ENCODE peak calls at places on chromosomes 1 and 21, in eight cellular contexts. One of them, this sample, is unnamed.

GRCh38 chr1:204263240-204263848 is 49.6 kb upstream of the GOLT1A start:
- DNase-seq in MM.1S: no peak
- DNase-seq in AG09309: no peak
- DNase-seq in PC-3: no peak
- DNase-seq in upper lobe of left lung: no peak
- DNase-seq in esophagus squamous epithelium: no peak
- DNase-seq in lower leg skin: no peak
- DNase-seq in cardiac fibroblast: no peak
- DNase-seq in this sample: no peak

GRCh38 chr1:204854286-204854685 is 16.4 kb upstream of the NFASC start:
- DNase-seq in MM.1S: no peak
- DNase-seq in AG09309: no peak
- DNase-seq in PC-3: no peak
- DNase-seq in upper lobe of left lung: no peak
- DNase-seq in esophagus squamous epithelium: no peak
- DNase-seq in lower leg skin: no peak
- DNase-seq in cardiac fibroblast: no peak
- DNase-seq in this sample: no peak

GRCh38 chr1:59769412-59770095 is 45.2 kb upstream of the HOOK1 start:
- DNase-seq in MM.1S: no peak
- DNase-seq in AG09309: no peak
- DNase-seq in PC-3: no peak
- DNase-seq in upper lobe of left lung: no peak
- DNase-seq in esophagus squamous epithelium: no peak
- DNase-seq in lower leg skin: no peak
- DNase-seq in cardiac fibroblast: no peak
- DNase-seq in this sample: no peak

GRCh38 chr1:94729287-94729686 is 90.9 kb upstream of the SLC44A3 start:
- DNase-seq in MM.1S: no peak
- DNase-seq in AG09309: peak
- DNase-seq in PC-3: peak
- DNase-seq in upper lobe of left lung: no peak
- DNase-seq in esophagus squamous epithelium: no peak
- DNase-seq in lower leg skin: no peak
- DNase-seq in cardiac fibroblast: peak
- DNase-seq in this sample: peak

GRCh38 chr1:88855986-88856385 is 35.4 kb downstream of the GTF2B start:
- DNase-seq in MM.1S: no peak
- DNase-seq in AG09309: no peak
- DNase-seq in PC-3: no peak
- DNase-seq in upper lobe of left lung: no peak
- DNase-seq in esophagus squamous epithelium: no peak
- DNase-seq in lower leg skin: no peak
- DNase-seq in cardiac fibroblast: peak
- DNase-seq in this sample: no peak

GRCh38 chr1:59194621-59195020 is 102.3 kb upstream of the FGGY start:
- DNase-seq in MM.1S: no peak
- DNase-seq in AG09309: no peak
- DNase-seq in PC-3: peak
- DNase-seq in upper lobe of left lung: no peak
- DNase-seq in esophagus squamous epithelium: no peak
- DNase-seq in lower leg skin: no peak
- DNase-seq in cardiac fibroblast: no peak
- DNase-seq in this sample: no peak

GRCh38 chr1:160373696-160374095 is 6.8 kb downstream of the NHLH1 start:
- DNase-seq in MM.1S: no peak
- DNase-seq in AG09309: no peak
- DNase-seq in PC-3: no peak
- DNase-seq in upper lobe of left lung: no peak
- DNase-seq in esophagus squamous epithelium: no peak
- DNase-seq in lower leg skin: no peak
- DNase-seq in cardiac fibroblast: no peak
- DNase-seq in this sample: no peak

GRCh38 chr1:212561501-212561931 is 47.0 kb upstream of the ATF3 start:
- DNase-seq in MM.1S: no peak
- DNase-seq in AG09309: no peak
- DNase-seq in PC-3: peak
- DNase-seq in upper lobe of left lung: no peak
- DNase-seq in esophagus squamous epithelium: no peak
- DNase-seq in lower leg skin: no peak
- DNase-seq in cardiac fibroblast: peak
- DNase-seq in this sample: peak

GRCh38 chr1:89085781-89086180 is 20.8 kb upstream of the GBP1 start:
- DNase-seq in MM.1S: peak
- DNase-seq in AG09309: no peak
- DNase-seq in PC-3: no peak
- DNase-seq in upper lobe of left lung: peak
- DNase-seq in esophagus squamous epithelium: no peak
- DNase-seq in lower leg skin: no peak
- DNase-seq in cardiac fibroblast: peak
- DNase-seq in this sample: peak

GRCh38 chr21:46603228-46603627 is 1.7 kb downstream of the S100B start:
- DNase-seq in MM.1S: no peak
- DNase-seq in AG09309: no peak
- DNase-seq in PC-3: peak
- DNase-seq in upper lobe of left lung: no peak
- DNase-seq in esophagus squamous epithelium: no peak
- DNase-seq in lower leg skin: no peak
- DNase-seq in cardiac fibroblast: no peak
- DNase-seq in this sample: peak

GRCh38 chr1:213507472-213508223 is 456.6 kb downstream of the RPS6KC1 start:
- DNase-seq in MM.1S: no peak
- DNase-seq in AG09309: no peak
- DNase-seq in PC-3: no peak
- DNase-seq in upper lobe of left lung: peak
- DNase-seq in esophagus squamous epithelium: no peak
- DNase-seq in lower leg skin: no peak
- DNase-seq in cardiac fibroblast: no peak
- DNase-seq in this sample: no peak

GRCh38 chr1:226763741-226764264 is 24.7 kb upstream of the ITPKB start:
- DNase-seq in MM.1S: peak
- DNase-seq in AG09309: peak
- DNase-seq in PC-3: peak
- DNase-seq in upper lobe of left lung: no peak
- DNase-seq in esophagus squamous epithelium: no peak
- DNase-seq in lower leg skin: no peak
- DNase-seq in cardiac fibroblast: peak
- DNase-seq in this sample: peak

GRCh38 chr1:192803501-192803900 is 5.3 kb upstream of the RGS2 start:
- DNase-seq in MM.1S: no peak
- DNase-seq in AG09309: no peak
- DNase-seq in PC-3: no peak
- DNase-seq in upper lobe of left lung: no peak
- DNase-seq in esophagus squamous epithelium: no peak
- DNase-seq in lower leg skin: no peak
- DNase-seq in cardiac fibroblast: no peak
- DNase-seq in this sample: no peak

GRCh38 chr1:245060684-245061374 is 94.0 kb upstream of the KIF26B start:
- DNase-seq in MM.1S: no peak
- DNase-seq in AG09309: no peak
- DNase-seq in PC-3: no peak
- DNase-seq in upper lobe of left lung: no peak
- DNase-seq in esophagus squamous epithelium: no peak
- DNase-seq in lower leg skin: no peak
- DNase-seq in cardiac fibroblast: peak
- DNase-seq in this sample: peak

GRCh38 chr1:159851386-159851785 is 11.1 kb downstream of the VSIG8 start:
- DNase-seq in MM.1S: peak
- DNase-seq in AG09309: no peak
- DNase-seq in PC-3: no peak
- DNase-seq in upper lobe of left lung: no peak
- DNase-seq in esophagus squamous epithelium: no peak
- DNase-seq in lower leg skin: no peak
- DNase-seq in cardiac fibroblast: no peak
- DNase-seq in this sample: no peak

DNA sequence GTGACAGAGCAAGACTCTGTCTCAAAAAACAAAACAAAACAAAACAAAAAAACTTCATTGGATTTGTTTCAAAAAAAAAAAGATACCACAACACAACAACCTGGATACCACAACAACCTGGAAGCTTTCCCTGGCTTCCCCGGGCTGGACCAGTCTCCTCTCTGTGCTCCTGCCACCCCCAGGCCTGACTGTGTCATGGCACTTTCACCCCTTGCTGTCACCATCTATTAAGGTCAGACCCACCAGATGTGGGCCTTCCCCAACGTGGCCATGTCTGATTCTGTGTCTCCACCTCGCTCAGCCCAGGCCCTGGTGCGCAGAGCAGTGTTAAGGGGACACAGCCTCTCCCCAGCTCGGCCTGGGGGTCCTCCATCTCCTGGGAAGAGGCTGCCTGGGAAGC is 28.3 kb upstream of the ACOT11 start:
- DNase-seq in MM.1S: no peak
- DNase-seq in AG09309: no peak
- DNase-seq in PC-3: no peak
- DNase-seq in upper lobe of left lung: no peak
- DNase-seq in esophagus squamous epithelium: no peak
- DNase-seq in lower leg skin: peak
- DNase-seq in cardiac fibroblast: no peak
- DNase-seq in this sample: no peak
- TF ChIP-seq CTCF in MM.1S: peak
- TF ChIP-seq CTCF in AG09309: no peak
- TF ChIP-seq CTCF in PC-3: peak
- TF ChIP-seq CTCF in upper lobe of left lung: no peak
- TF ChIP-seq CTCF in esophagus squamous epithelium: no peak
- TF ChIP-seq CTCF in lower leg skin: no peak
- TF ChIP-seq CTCF in cardiac fibroblast: no peak
- TF ChIP-seq CTCF in this sample: peak

DNA sequence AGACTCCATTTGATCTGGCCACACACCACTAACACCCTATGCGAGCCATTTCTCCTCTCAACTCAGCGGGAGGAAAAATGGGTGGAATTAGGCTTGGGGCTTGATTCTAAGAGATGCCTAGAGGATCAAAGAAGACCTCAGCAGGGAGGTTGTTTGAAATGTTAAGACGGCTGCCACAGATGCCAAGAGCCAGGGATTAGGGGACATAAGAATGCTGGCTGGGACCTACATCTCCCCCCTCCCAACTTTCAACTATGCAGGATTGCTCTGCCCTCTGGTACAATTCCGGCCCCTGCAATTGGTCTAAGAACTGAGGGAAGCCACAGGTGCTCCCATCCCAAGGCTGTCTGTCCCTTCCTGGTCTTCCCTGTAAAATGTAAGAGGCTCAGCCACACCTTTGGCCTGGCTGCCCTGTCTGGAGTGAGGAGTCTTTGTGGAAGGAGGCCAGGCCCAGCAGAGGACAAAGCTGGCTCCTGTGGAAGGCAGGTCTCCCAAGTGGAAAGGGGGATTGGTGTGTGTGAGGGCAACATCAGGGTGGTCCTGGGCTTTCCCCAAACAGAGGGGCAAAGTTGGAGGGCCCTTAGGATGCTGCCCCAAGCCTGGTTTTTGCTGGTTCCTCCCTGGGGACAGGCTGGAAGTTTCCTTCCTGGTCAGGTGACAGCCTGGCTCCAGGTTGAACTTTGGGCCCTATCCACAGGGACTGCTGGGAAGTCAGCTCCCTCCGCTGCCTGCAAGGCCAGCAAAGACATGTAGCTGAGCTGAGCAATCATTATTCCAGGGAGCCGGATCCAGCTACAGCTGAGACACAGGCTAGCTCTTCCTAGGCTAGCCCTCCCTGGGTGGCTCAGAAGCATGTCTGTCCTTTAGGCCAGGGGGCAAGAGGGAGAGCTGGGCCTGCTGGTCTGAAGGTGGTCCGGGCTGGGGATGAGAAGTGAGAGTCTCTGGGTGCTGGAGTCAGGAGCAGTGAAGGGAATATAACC is 34.5 kb upstream of the SYNC start:
- DNase-seq in MM.1S: no peak
- DNase-seq in AG09309: no peak
- DNase-seq in PC-3: no peak
- DNase-seq in upper lobe of left lung: no peak
- DNase-seq in esophagus squamous epithelium: no peak
- DNase-seq in lower leg skin: no peak
- DNase-seq in cardiac fibroblast: no peak
- DNase-seq in this sample: no peak
- H3K4me3 ChIP-seq in MM.1S: no peak
- H3K4me3 ChIP-seq in AG09309: no peak
- H3K4me3 ChIP-seq in PC-3: no peak
- H3K4me3 ChIP-seq in upper lobe of left lung: no peak
- H3K4me3 ChIP-seq in esophagus squamous epithelium: no peak
- H3K4me3 ChIP-seq in lower leg skin: no peak
- H3K4me3 ChIP-seq in cardiac fibroblast: no peak
- H3K4me3 ChIP-seq in this sample: no peak

DNA sequence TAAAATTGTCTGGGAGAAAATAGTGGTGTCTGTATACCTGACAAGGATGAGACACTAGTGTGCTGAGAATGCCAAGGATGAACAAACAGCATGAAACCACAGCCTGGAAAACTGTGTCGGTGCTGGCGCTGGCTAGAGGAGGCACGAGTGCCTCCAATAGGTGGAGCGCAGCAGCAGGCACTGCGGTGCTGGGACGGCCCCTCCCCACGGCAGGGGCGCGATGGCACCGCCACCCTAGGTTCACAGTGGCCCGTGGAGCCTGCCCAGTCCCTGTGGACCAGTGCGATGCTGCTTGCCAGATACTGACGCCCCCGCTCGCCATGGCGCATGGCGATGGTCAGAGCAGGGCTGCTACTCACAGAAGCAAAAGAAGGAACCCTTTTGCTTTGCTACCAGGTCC is 6.8 kb downstream of the CFAP410 start:
- DNase-seq in MM.1S: no peak
- DNase-seq in AG09309: no peak
- DNase-seq in PC-3: no peak
- DNase-seq in upper lobe of left lung: no peak
- DNase-seq in esophagus squamous epithelium: no peak
- DNase-seq in lower leg skin: no peak
- DNase-seq in cardiac fibroblast: no peak
- DNase-seq in this sample: no peak
- TF ChIP-seq CTCF in MM.1S: no peak
- TF ChIP-seq CTCF in AG09309: no peak
- TF ChIP-seq CTCF in PC-3: no peak
- TF ChIP-seq CTCF in upper lobe of left lung: no peak
- TF ChIP-seq CTCF in esophagus squamous epithelium: no peak
- TF ChIP-seq CTCF in lower leg skin: no peak
- TF ChIP-seq CTCF in cardiac fibroblast: no peak
- TF ChIP-seq CTCF in this sample: no peak

GRCh38 chr21:38663282-38663681 is 142.4 kb upstream of the ETS2 start:
- DNase-seq in MM.1S: no peak
- DNase-seq in AG09309: no peak
- DNase-seq in PC-3: no peak
- DNase-seq in upper lobe of left lung: no peak
- DNase-seq in esophagus squamous epithelium: no peak
- DNase-seq in lower leg skin: no peak
- DNase-seq in cardiac fibroblast: no peak
- DNase-seq in this sample: no peak

GRCh38 chr21:38662224-38662568 is 143.5 kb upstream of the ETS2 start:
- DNase-seq in MM.1S: no peak
- DNase-seq in AG09309: no peak
- DNase-seq in PC-3: no peak
- DNase-seq in upper lobe of left lung: no peak
- DNase-seq in esophagus squamous epithelium: no peak
- DNase-seq in lower leg skin: no peak
- DNase-seq in cardiac fibroblast: no peak
- DNase-seq in this sample: no peak

GRCh38 chr21:38661296-38662223 is 144.2 kb upstream of the ETS2 start:
- DNase-seq in MM.1S: no peak
- DNase-seq in AG09309: no peak
- DNase-seq in PC-3: no peak
- DNase-seq in upper lobe of left lung: no peak
- DNase-seq in esophagus squamous epithelium: no peak
- DNase-seq in lower leg skin: no peak
- DNase-seq in cardiac fibroblast: peak
- DNase-seq in this sample: no peak

GRCh38 chr21:38660333-38661295 is 145.1 kb upstream of the ETS2 start:
- DNase-seq in MM.1S: no peak
- DNase-seq in AG09309: no peak
- DNase-seq in PC-3: no peak
- DNase-seq in upper lobe of left lung: no peak
- DNase-seq in esophagus squamous epithelium: no peak
- DNase-seq in lower leg skin: no peak
- DNase-seq in cardiac fibroblast: no peak
- DNase-seq in this sample: no peak

GRCh38 chr21:38659936-38660332 is 145.8 kb upstream of the ETS2 start:
- DNase-seq in MM.1S: no peak
- DNase-seq in AG09309: no peak
- DNase-seq in PC-3: no peak
- DNase-seq in upper lobe of left lung: no peak
- DNase-seq in esophagus squamous epithelium: no peak
- DNase-seq in lower leg skin: no peak
- DNase-seq in cardiac fibroblast: no peak
- DNase-seq in this sample: no peak
- H3K4me3 ChIP-seq in MM.1S: no peak
- H3K4me3 ChIP-seq in AG09309: no peak
- H3K4me3 ChIP-seq in PC-3: no peak
- H3K4me3 ChIP-seq in upper lobe of left lung: peak
- H3K4me3 ChIP-seq in esophagus squamous epithelium: peak
- H3K4me3 ChIP-seq in lower leg skin: no peak
- H3K4me3 ChIP-seq in cardiac fibroblast: no peak
- H3K4me3 ChIP-seq in this sample: no peak

This sample was measured in foreskin fibroblast.